ENCODE peak calls at places on chromosomes 4 and X, in seven cellular contexts. One of them, this sample, is unnamed.

GRCh38 chr4:112704991-112705845 is 68.3 kb downstream of the LARP7 start:
- DNase-seq in H9: peak
- DNase-seq in iPS-NIHi11: peak
- DNase-seq in SIG-M5: no peak
- DNase-seq in GM12891: no peak
- DNase-seq in left ventricle myocardium inferior: peak
- DNase-seq in AG04450: peak
- DNase-seq in this sample: peak

GRCh38 chr4:99076292-99076976 is 12.2 kb downstream of the ADH5 start:
- DNase-seq in H9: no peak
- DNase-seq in iPS-NIHi11: no peak
- DNase-seq in SIG-M5: no peak
- DNase-seq in GM12891: no peak
- DNase-seq in left ventricle myocardium inferior: no peak
- DNase-seq in AG04450: no peak
- DNase-seq in this sample: no peak

GRCh38 chrX:96435636-96436035 is 249.0 kb upstream of the DIAPH2 start:
- DNase-seq in H9: no peak
- DNase-seq in iPS-NIHi11: no peak
- DNase-seq in SIG-M5: no peak
- DNase-seq in GM12891: no peak
- DNase-seq in left ventricle myocardium inferior: no peak
- DNase-seq in AG04450: no peak
- DNase-seq in this sample: no peak

GRCh38 chr4:159607824-159608223 is 504.9 kb downstream of the RAPGEF2 start:
- DNase-seq in H9: no peak
- DNase-seq in iPS-NIHi11: peak
- DNase-seq in SIG-M5: no peak
- DNase-seq in GM12891: no peak
- DNase-seq in left ventricle myocardium inferior: no peak
- DNase-seq in AG04450: no peak
- DNase-seq in this sample: no peak

GRCh38 chrX:41441934-41442823 is 5.0 kb upstream of the NYX start:
- DNase-seq in H9: peak
- DNase-seq in iPS-NIHi11: peak
- DNase-seq in SIG-M5: no peak
- DNase-seq in GM12891: peak
- DNase-seq in left ventricle myocardium inferior: peak
- DNase-seq in AG04450: no peak
- DNase-seq in this sample: peak

GRCh38 chr4:137519406-137519805 is 12.9 kb downstream of the PCDH18 start:
- DNase-seq in H9: no peak
- DNase-seq in iPS-NIHi11: no peak
- DNase-seq in SIG-M5: no peak
- DNase-seq in GM12891: no peak
- DNase-seq in left ventricle myocardium inferior: no peak
- DNase-seq in AG04450: peak
- DNase-seq in this sample: no peak

GRCh38 chr4:30116401-30116800 is 603.8 kb upstream of the PCDH7 start:
- DNase-seq in H9: no peak
- DNase-seq in iPS-NIHi11: no peak
- DNase-seq in SIG-M5: no peak
- DNase-seq in GM12891: no peak
- DNase-seq in left ventricle myocardium inferior: no peak
- DNase-seq in AG04450: no peak
- DNase-seq in this sample: no peak

GRCh38 chrX:150062292-150063137 is 124.2 kb upstream of the EOLA2 start:
- DNase-seq in H9: no peak
- DNase-seq in iPS-NIHi11: no peak
- DNase-seq in SIG-M5: no peak
- DNase-seq in GM12891: no peak
- DNase-seq in left ventricle myocardium inferior: peak
- DNase-seq in AG04450: no peak
- DNase-seq in this sample: no peak

GRCh38 chr4:73682508-73682907 is 57.9 kb upstream of the CXCL8 start:
- DNase-seq in H9: no peak
- DNase-seq in iPS-NIHi11: no peak
- DNase-seq in SIG-M5: no peak
- DNase-seq in GM12891: no peak
- DNase-seq in left ventricle myocardium inferior: no peak
- DNase-seq in AG04450: no peak
- DNase-seq in this sample: no peak

GRCh38 chrX:50691820-50692219 is 122.2 kb downstream of the SHROOM4 start:
- DNase-seq in H9: peak
- DNase-seq in iPS-NIHi11: peak
- DNase-seq in SIG-M5: no peak
- DNase-seq in GM12891: peak
- DNase-seq in left ventricle myocardium inferior: no peak
- DNase-seq in AG04450: peak
- DNase-seq in this sample: peak